ENCODE peak calls at places on chromosomes 13 and 19, in five cellular contexts. X, D, W, T and G are unnamed samples. For H3K27me3, the result is how much of the 10 kb centered on the place peaks cover.

GRCh38 chr19:35755160-35755549 is 1.7 kb downstream of the HSPB6 start:
- DNase-seq in X (no peak), D (no peak), W (no peak), T (no peak), G (peak)

GRCh38 chr19:41893899-41894298 is 10.9 kb downstream of the ARHGEF1 start:
- DNase-seq in X (no peak), D (no peak), W (peak), T (no peak), G (no peak)

GRCh38 chr13:44934724-44935123 is 54.5 kb downstream of the NUFIP1 start:
- DNase-seq in X (no peak), D (no peak), W (peak), T (no peak), G (no peak)

GRCh38 chr19:11849264-11849615 is 714 bp downstream of the ZNF439 start:
- DNase-seq in X (no peak), D (no peak), W (no peak), T (no peak), G (no peak)

GRCh38 chr13:76473552-76474134 is 412.6 kb downstream of the KCTD12 start:
- DNase-seq in X (peak), D (peak), W (peak), T (peak), G (peak)

GRCh38 chr13:35838356-35838755 is 292.8 kb downstream of the DCLK1 start:
- DNase-seq in X (no peak), D (no peak), W (peak), T (no peak), G (no peak)

GRCh38 chr13:97359181-97360057 is 74.5 kb upstream of the RAP2A start:
- DNase-seq in X (peak), D (no peak), W (peak), T (no peak), G (peak)

GRCh38 chr19:33808399-33808798 is 11.7 kb downstream of the KCTD15 start:
- DNase-seq in X (no peak), D (no peak), W (no peak), T (no peak), G (no peak)

GRCh38 chr13:38783992-38784875 is 97.4 kb downstream of the FREM2 start:
- DNase-seq in X (no peak), D (no peak), W (no peak), T (no peak), G (no peak)

GRCh38 chr13:90867336-90867683 is 480.2 kb upstream of the MIR17HG start:
- DNase-seq in X (peak), D (peak), W (peak), T (peak), G (peak)

GRCh38 chr13:51559916-51560315 is 24.3 kb upstream of the WDFY2 start:
- DNase-seq in X (no peak), D (no peak), W (no peak), T (no peak), G (no peak)

GRCh38 chr13:113325779-113326178 is 28.7 kb downstream of the LAMP1 start:
- DNase-seq in X (no peak), D (no peak), W (no peak), T (no peak), G (no peak)

GRCh38 chr19:8251025-8251472 is 41.9 kb downstream of the CERS4 start:
- DNase-seq in X (peak), D (no peak), W (peak), T (peak), G (no peak)

GRCh38 chr19:5961969-5962945 is 15.7 kb downstream of the RANBP3 start:
- DNase-seq in X (peak), D (no peak), W (peak), T (peak), G (no peak)

GRCh38 chr19:3398114-3398899 is 31.9 kb downstream of the NFIC start:
- DNase-seq in X (peak), D (no peak), W (peak), T (peak), G (no peak)

GRCh38 chr19:47389150-47389556 is 30.2 kb downstream of the MEIS3 start:
- DNase-seq in X (no peak), D (no peak), W (peak), T (no peak), G (no peak)

GRCh38 chr19:40294560-40294959 is 9.4 kb upstream of the AKT2 start:
- DNase-seq in X (no peak), D (no peak), W (no peak), T (no peak), G (no peak)
- H3K27ac ChIP-seq in X (no peak), D (no peak), W (peak), T (no peak), G (no peak)

GRCh38 chr13:37595162-37595561 is 3.4 kb downstream of the POSTN start:
- DNase-seq in X (no peak), D (no peak), W (peak), T (no peak), G (no peak)

GRCh38 chr13:37602743-37603381 is 4.3 kb upstream of the POSTN start:
- DNase-seq in X (no peak), D (no peak), W (peak), T (no peak), G (no peak)

GRCh38 chr13:37597477-37597876 is 1.1 kb downstream of the POSTN start:
- DNase-seq in X (no peak), D (no peak), W (no peak), T (no peak), G (no peak)

GRCh38 chr13:37599509-37599908 is 941 bp upstream of the POSTN start:
- DNase-seq in X (no peak), D (no peak), W (peak), T (no peak), G (no peak)

GRCh38 chr13:37598572-37598971 is at the start of gene POSTN:
- DNase-seq in X (no peak), D (no peak), W (peak), T (no peak), G (no peak)
- H3K4me3 ChIP-seq in X (peak), D (no peak), W (no peak), T (peak), G (no peak)

GRCh38 chr19:45969676-45970075 is 4.0 kb downstream of the NOVA2 start:
- DNase-seq in X (no peak), D (no peak), W (no peak), T (no peak), G (no peak)

GRCh38 chr19:45971260-45971902 is 2.3 kb downstream of the NOVA2 start:
- DNase-seq in X (no peak), D (no peak), W (no peak), T (peak), G (no peak)

GRCh38 chr19:45967246-45967645 is 6.4 kb downstream of the NOVA2 start:
- DNase-seq in X (no peak), D (no peak), W (no peak), T (no peak), G (no peak)

GRCh38 chr19:45972081-45972943 is 1.4 kb downstream of the NOVA2 start:
- DNase-seq in X (no peak), D (peak), W (no peak), T (peak), G (peak)

GRCh38 chr19:45968626-45969025 is 5.0 kb downstream of the NOVA2 start:
- DNase-seq in X (no peak), D (no peak), W (no peak), T (no peak), G (no peak)
- H3K27me3 ChIP-seq in X (under half), D (under half), W (under half), T (half or more), G (under half)

GRCh38 chr13:79937311-79938243 is 403.3 kb downstream of the SPRY2 start:
- DNase-seq in X (no peak), D (no peak), W (no peak), T (no peak), G (no peak)
- H3K27ac ChIP-seq in X (peak), D (no peak), W (no peak), T (peak), G (no peak)

GRCh38 chr13:50085063-50085462 is 69.8 kb downstream of the KCNRG start:
- DNase-seq in X (no peak), D (no peak), W (peak), T (no peak), G (no peak)
- H3K4me3 ChIP-seq in X (no peak), D (no peak), W (no peak), T (peak), G (no peak)

DNA sequence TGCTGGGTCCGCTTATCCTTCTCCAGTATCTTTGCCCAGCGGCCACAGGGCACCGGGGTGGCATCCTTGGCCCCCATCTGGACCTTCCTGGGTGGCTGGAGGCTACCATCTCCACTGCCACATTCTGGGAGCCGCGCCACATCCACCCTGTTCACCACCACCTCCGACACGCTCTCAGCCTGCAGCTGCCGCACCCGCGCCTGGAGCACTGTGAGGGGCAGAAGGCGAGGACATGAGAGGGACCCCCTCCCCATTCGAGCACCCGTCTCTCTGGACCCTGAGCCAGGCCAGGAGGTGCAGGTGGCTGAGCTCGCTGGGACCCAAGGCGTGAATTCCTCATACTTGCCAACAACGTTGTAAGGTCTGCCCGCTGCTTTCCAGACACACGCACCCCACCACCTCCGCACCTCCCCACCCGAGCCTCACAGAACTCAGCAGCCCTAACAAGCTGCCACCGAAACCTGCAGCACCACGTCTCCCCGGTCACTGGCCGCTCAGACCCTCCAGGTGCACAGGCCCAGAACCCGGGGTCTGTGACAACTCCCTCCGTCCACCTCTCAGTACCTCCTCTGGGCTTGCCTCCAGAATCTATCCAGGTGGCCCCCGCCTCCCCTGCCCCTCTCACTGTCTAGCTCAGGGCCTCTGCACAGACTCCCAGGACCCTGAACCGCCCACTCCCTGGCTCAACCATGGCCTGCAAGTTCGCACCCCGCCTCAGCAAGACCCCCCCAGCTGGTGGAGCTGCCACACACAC is 3.2 kb downstream of the POLRMT start:
- DNase-seq in X (no peak), D (no peak), W (no peak), T (no peak), G (no peak)
- H3K27me3 ChIP-seq in X (under half), D (under half), W (under half), T (under half), G (under half)